ENCODE peak calls at places on chromosomes 6 and 20, in four cellular contexts. U, K, X and E are unnamed samples.

GRCh38 chr6:42050897-42051653 is 751 bp downstream of the TAF8 start:
- DNase-seq in U (no peak), K (no peak), X (no peak), E (no peak)

GRCh38 chr6:146028250-146028789 is 542 bp upstream of the GRM1 start:
- DNase-seq in U (no peak), K (peak; percentile 71), X (peak; percentile 72), E (peak; percentile 1)

GRCh38 chr20:62642666-62643520 is 590 bp downstream of the SLCO4A1 start:
- DNase-seq in U (peak; percentile 42), K (peak; percentile 61), X (peak; percentile 79), E (no peak)

GRCh38 chr20:58086763-58087566 is 141.5 kb downstream of the ANKRD60 start:
- DNase-seq in U (no peak), K (peak; percentile 78), X (peak; percentile 64), E (peak; percentile 11)

GRCh38 chr6:14841901-14842421 is 403.9 kb upstream of the JARID2 start:
- DNase-seq in U (no peak), K (no peak), X (no peak), E (no peak)

GRCh38 chr6:108621117-108621516 is 60.4 kb downstream of the FOXO3 start:
- DNase-seq in U (no peak), K (peak; percentile 45), X (no peak), E (no peak)

GRCh38 chr20:13800728-13801134 is 15.9 kb downstream of the NDUFAF5 start:
- DNase-seq in U (no peak), K (peak; percentile 92), X (no peak), E (peak; percentile 57)

GRCh38 chr6:52454556-52454955 is 34.4 kb downstream of the EFHC1 start:
- DNase-seq in U (no peak), K (peak; percentile 83), X (no peak), E (peak; percentile 23)

GRCh38 chr6:7728855-7729590 is 3.1 kb downstream of the BMP6 start:
- DNase-seq in U (no peak), K (no peak), X (no peak), E (no peak)

GRCh38 chr6:10433322-10433721 is 18.4 kb upstream of the TFAP2A start:
- DNase-seq in U (no peak), K (no peak), X (no peak), E (no peak)

GRCh38 chr20:10961651-10962288 is 288.0 kb upstream of the JAG1 start:
- DNase-seq in U (no peak), K (no peak), X (no peak), E (no peak)

GRCh38 chr6:16494781-16495180 is 256.4 kb downstream of the GMPR start:
- DNase-seq in U (no peak), K (peak; percentile 11), X (no peak), E (no peak)

GRCh38 chr6:51467231-51467952 is 620.0 kb downstream of the PKHD1 start:
- DNase-seq in U (no peak), K (no peak), X (no peak), E (no peak)

GRCh38 chr20:2507875-2508630 is 662 bp downstream of the ZNF343 start:
- DNase-seq in U (no peak), K (peak; percentile 50), X (no peak), E (no peak)

GRCh38 chr6:90940812-90941481 is 354.1 kb upstream of the MAP3K7 start:
- DNase-seq in U (no peak), K (peak; percentile 30), X (peak; percentile 46), E (peak; percentile 17)